ENCODE peak calls at places on chromosomes 16 and 17, in five cellular contexts. L is AG10803, F is mesothelial cell of epicardium, W is IMR-90, O is WTC11. Z is an unnamed sample.

GRCh38 chr17:72733619-72734282 is 358.7 kb downstream of the SLC39A11 start:
- DNase-seq in L (no peak), F (no peak), W (no peak), O (no peak), Z (no peak)

GRCh38 chr16:74563828-74564263 is 43.1 kb downstream of the GLG1 start:
- DNase-seq in L (peak; percentile 27), F (no peak), W (peak; percentile 43), O (no peak), Z (no peak)

GRCh38 chr17:16945513-16946201 is 26.3 kb downstream of the TNFRSF13B start:
- DNase-seq in L (no peak), F (no peak), W (no peak), O (peak; percentile 49), Z (no peak)

GRCh38 chr16:76653390-76654026 is 376.3 kb downstream of the CNTNAP4 start:
- DNase-seq in L (peak; percentile 3), F (no peak), W (peak; percentile 28), O (no peak), Z (no peak)

GRCh38 chr16:27829975-27830374 is 233.5 kb downstream of the GSG1L start:
- DNase-seq in L (no peak), F (no peak), W (no peak), O (no peak), Z (peak; percentile 25)

GRCh38 chr16:47565454-47565853 is 104.3 kb downstream of the PHKB start:
- DNase-seq in L (peak; percentile 67), F (no peak), W (peak; percentile 66), O (no peak), Z (peak; percentile 19)

GRCh38 chr17:77459018-77459755 is 318.4 kb downstream of the SEC14L1 start:
- DNase-seq in L (no peak), F (no peak), W (no peak), O (no peak), Z (no peak)

GRCh38 chr16:23254338-23254737 is 47.8 kb upstream of the SCNN1B start:
- DNase-seq in L (peak; percentile 80), F (no peak), W (peak; percentile 48), O (no peak), Z (no peak)

GRCh38 chr16:87221633-87222032 is 95.6 kb downstream of the C16orf95 start:
- DNase-seq in L (no peak), F (no peak), W (no peak), O (no peak), Z (no peak)

GRCh38 chr17:81142301-81143199 is 22.8 kb upstream of the PVALEF start:
- DNase-seq in L (peak; percentile 66), F (no peak), W (peak; percentile 56), O (peak; percentile 80), Z (peak; percentile 82)

GRCh38 chr17:21272250-21272649 is 12.3 kb upstream of the MAP2K3 start:
- DNase-seq in L (no peak), F (no peak), W (no peak), O (no peak), Z (no peak)

GRCh38 chr17:8963665-8964258 is 1.7 kb downstream of the PIK3R5 start:
- DNase-seq in L (no peak), F (no peak), W (no peak), O (no peak), Z (no peak)

GRCh38 chr16:71472041-71472440 is 10.0 kb upstream of the ZNF23 start:
- DNase-seq in L (no peak), F (no peak), W (no peak), O (no peak), Z (no peak)

GRCh38 chr17:37160940-37161339 is 212.2 kb downstream of the AATF start:
- DNase-seq in L (peak; percentile 51), F (no peak), W (peak; percentile 57), O (no peak), Z (no peak)

GRCh38 chr17:60601443-60602384 is 1.7 kb downstream of the PPM1D start:
- DNase-seq in L (peak; percentile 70), F (no peak), W (peak; percentile 81), O (peak; percentile 44), Z (no peak)

GRCh38 chr17:45225964-45226530 is 4.4 kb downstream of the FMNL1 start:
- DNase-seq in L (no peak), F (no peak), W (no peak), O (no peak), Z (no peak)

GRCh38 chr17:74485841-74486240 is 19.4 kb downstream of the CD300A start:
- DNase-seq in L (no peak), F (no peak), W (no peak), O (no peak), Z (no peak)

GRCh38 chr17:28282596-28282995 is 36.4 kb upstream of the TMEM97 start:
- DNase-seq in L (peak; percentile 93), F (no peak), W (peak; percentile 92), O (no peak), Z (no peak)

GRCh38 chr17:45040459-45040858 is 11.0 kb downstream of the DCAKD start:
- DNase-seq in L (no peak), F (no peak), W (no peak), O (peak; percentile 60), Z (no peak)

GRCh38 chr16:11819798-11820197 is 22.7 kb upstream of the ZC3H7A start:
- DNase-seq in L (no peak), F (no peak), W (no peak), O (no peak), Z (no peak)

GRCh38 chr16:83473926-83474660 is 333.7 kb upstream of the HSBP1 start:
- DNase-seq in L (peak; percentile 76), F (no peak), W (no peak), O (no peak), Z (no peak)

GRCh38 chr17:70168044-70168978 is 1.0 kb upstream of the KCNJ2 start:
- DNase-seq in L (peak; percentile 70), F (peak; percentile 34), W (peak; percentile 81), O (peak; percentile 65), Z (peak; percentile 55)

GRCh38 chr16:84625556-84625955 is 7.7 kb upstream of the COTL1 start:
- DNase-seq in L (no peak), F (no peak), W (no peak), O (no peak), Z (no peak)

GRCh38 chr16:87144232-87144631 is 173.0 kb downstream of the C16orf95 start:
- DNase-seq in L (no peak), F (no peak), W (no peak), O (no peak), Z (no peak)

GRCh38 chr17:63476494-63476856 is 386 bp upstream of the ACE start:
- DNase-seq in L (no peak), F (no peak), W (no peak), O (peak; percentile 65), Z (no peak)

GRCh38 chr16:30352488-30353401 is 2.4 kb downstream of the CD2BP2 start:
- DNase-seq in L (no peak), F (no peak), W (no peak), O (no peak), Z (peak; percentile 45)

GRCh38 chr16:4944333-4945281 is 7.7 kb upstream of the PPL start:
- DNase-seq in L (peak; percentile 96), F (peak; percentile 93), W (peak; percentile 97), O (peak; percentile 42), Z (peak; percentile 92)

GRCh38 chr17:19759934-19760530 is 11.9 kb upstream of the ALDH3A1 start:
- DNase-seq in L (no peak), F (no peak), W (no peak), O (no peak), Z (no peak)

GRCh38 chr17:77581480-77581879 is 377.0 kb upstream of the TNRC6C start:
- DNase-seq in L (peak; percentile 54), F (no peak), W (peak; percentile 35), O (no peak), Z (no peak)

GRCh38 chr16:85607331-85607765 is 5.8 kb upstream of the GSE1 start:
- DNase-seq in L (no peak), F (no peak), W (no peak), O (peak; percentile 75), Z (no peak)

DNA sequence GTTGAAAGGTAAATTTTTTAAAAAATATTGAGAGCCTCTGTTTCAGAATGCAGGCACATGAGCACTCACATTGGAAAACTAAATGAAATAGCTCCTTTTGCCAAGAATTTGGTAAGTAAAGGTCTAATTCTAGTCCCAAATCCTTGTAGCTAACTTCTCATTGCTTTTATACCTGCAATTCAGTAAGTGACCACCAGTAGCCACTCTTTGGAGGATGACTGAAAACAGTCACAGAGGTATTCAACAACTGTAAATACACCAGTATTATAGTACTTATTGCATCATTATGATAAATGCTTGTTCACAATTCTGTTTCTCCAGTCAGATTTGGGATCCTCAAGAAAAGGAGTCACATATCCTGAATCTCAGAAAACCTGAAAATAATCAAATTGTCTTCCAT is 562.4 kb upstream of the CDH11 start:
- DNase-seq in L (no peak), F (no peak), W (no peak), O (no peak), Z (no peak)
- TF ChIP-seq CTCF in L (peak; percentile 33), F (no peak), W (no peak), O (no peak), Z (no peak)

GRCh38 chr17:38353668-38354067 is 2.0 kb downstream of the SOCS7 start:
- DNase-seq in L (no peak), F (no peak), W (no peak), O (no peak), Z (no peak)

GRCh38 chr17:38352245-38353083 is 820 bp downstream of the SOCS7 start:
- DNase-seq in L (peak; percentile 17), F (no peak), W (no peak), O (peak; percentile 37), Z (no peak)

GRCh38 chr17:38353084-38353604 is 1.5 kb downstream of the SOCS7 start:
- DNase-seq in L (no peak), F (no peak), W (no peak), O (no peak), Z (no peak)

GRCh38 chr17:38350035-38350434 is 1.6 kb upstream of the SOCS7 start:
- DNase-seq in L (no peak), F (no peak), W (no peak), O (no peak), Z (no peak)

GRCh38 chr17:38351412-38352222 is at the start of gene SOCS7:
- DNase-seq in L (peak; percentile 87), F (peak; percentile 94), W (peak; percentile 90), O (peak; percentile 90), Z (peak; percentile 87)
- TF ChIP-seq CTCF in L (no peak), F (no peak), W (no peak), O (no peak), Z (no peak)

DNA sequence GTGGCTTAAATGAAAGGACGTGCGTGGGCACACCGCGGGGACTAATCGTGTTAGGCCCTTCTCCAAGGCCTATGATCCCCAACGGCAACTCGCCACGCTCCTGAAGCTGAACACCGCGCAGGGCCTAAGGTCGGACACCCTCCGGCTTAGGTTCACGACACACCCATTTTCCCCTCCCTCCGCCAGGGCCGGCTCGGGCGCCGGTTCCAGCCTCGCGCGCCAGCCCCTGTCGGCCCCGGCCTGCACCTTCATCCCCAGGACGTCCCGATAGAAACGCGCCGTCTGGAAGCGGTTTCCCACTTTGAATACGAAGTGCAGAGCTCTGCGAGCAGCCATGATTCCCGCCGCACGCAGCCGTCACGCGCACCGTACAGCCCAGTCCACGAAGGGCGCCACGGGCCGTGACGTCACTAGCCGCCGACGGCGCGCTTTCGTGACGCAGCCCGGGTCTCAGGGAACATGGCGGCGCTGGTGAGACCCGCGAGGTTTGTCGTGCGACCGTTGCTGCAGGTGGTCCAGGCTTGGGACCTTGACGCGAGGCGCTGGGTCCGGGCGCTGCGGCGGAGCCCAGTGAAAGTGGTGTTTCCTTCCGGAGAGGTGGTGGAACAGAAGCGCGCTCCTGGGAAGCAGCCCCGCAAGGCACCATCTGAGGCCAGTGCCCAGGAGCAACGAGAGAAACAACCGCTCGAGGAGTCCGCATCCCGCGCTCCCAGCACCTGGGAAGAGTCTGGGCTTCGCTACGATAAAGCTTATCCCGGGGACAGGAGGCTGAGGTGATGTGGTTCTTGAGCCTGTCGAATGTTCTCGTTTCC is at the start of the genes GLOD4 and MRM3:
- DNase-seq in L (peak; percentile 82), F (peak; percentile 87), W (peak; percentile 85), O (peak; percentile 92), Z (peak; percentile 92)
- TF ChIP-seq CTCF in L (no peak), F (peak; percentile 40), W (no peak), O (no peak), Z (peak; percentile 51)

GRCh38 chr17:55588446-55588845 is 77.2 kb upstream of the SMIM36 start:
- DNase-seq in L (peak; percentile 35), F (no peak), W (peak; percentile 16), O (no peak), Z (no peak)
- TF ChIP-seq CTCF in L (no peak), F (no peak), W (no peak), O (no peak), Z (no peak)